ENCODE peak calls at places on chromosome 9, in four cellular contexts. J is lower lobe of right lung; D is activated T-helper 9 cell treated with anti-CD3 and anti-CD28 coated beads, Interleukin-2, amount 50 U/mL, for 16 hours; G is fibroblast of pulmonary artery. I is an unnamed sample.

GRCh38 chr9:95740217-95741004 is 135.1 kb upstream of the ERCC6L2 start:
- DNase-seq in G (no peak), J (no peak), D (no peak), I (no peak)

GRCh38 chr9:84975926-84976325 is 306.4 kb downstream of the NTRK2 start:
- DNase-seq in G (no peak), D (no peak), J (no peak), I (no peak)

GRCh38 chr9:134626576-134627416 is 14.8 kb upstream of the COL5A1 start:
- DNase-seq in J (no peak), G (peak; percentile 48), D (no peak), I (no peak)

GRCh38 chr9:15735083-15735974 is 182.5 kb downstream of the CCDC171 start:
- DNase-seq in G (peak; percentile 95), D (no peak), J (no peak), I (no peak)

GRCh38 chr9:85163415-85163814 is 493.9 kb downstream of the NTRK2 start:
- DNase-seq in G (peak; percentile 39), D (no peak), J (no peak), I (no peak)

GRCh38 chr9:120382453-120382852 is 197.5 kb downstream of the CDK5RAP2 start:
- DNase-seq in D (no peak), G (no peak), J (no peak), I (no peak)

GRCh38 chr9:108748776-108749175 is 107.0 kb downstream of the ACTL7B start:
- DNase-seq in J (no peak), D (no peak), G (no peak), I (no peak)

GRCh38 chr9:127563579-127563978 is 48.5 kb upstream of the STXBP1 start:
- DNase-seq in D (no peak), G (no peak), J (no peak), I (no peak)

GRCh38 chr9:30329441-30329840 is 2055.0 kb upstream of the ACO1 start:
- DNase-seq in D (no peak), G (no peak), J (no peak), I (no peak)

GRCh38 chr9:136482046-136482792 is 621 bp downstream of the SEC16A start:
- DNase-seq in D (no peak), G (peak; percentile 46), J (no peak), I (no peak)

GRCh38 chr9:34386656-34387055 is 10.0 kb upstream of the MYORG start:
- DNase-seq in G (no peak), J (no peak), D (no peak), I (no peak)

GRCh38 chr9:6029581-6029980 is 14.2 kb upstream of the RANBP6 start:
- DNase-seq in G (peak; percentile 24), D (no peak), J (no peak), I (no peak)

GRCh38 chr9:130935660-130936271 is 3.3 kb downstream of the FIBCD1 start:
- DNase-seq in G (no peak), J (no peak), D (no peak), I (no peak)

GRCh38 chr9:112072721-112073553 is 102.2 kb downstream of the SUSD1 start:
- DNase-seq in J (no peak), G (peak; percentile 98), D (no peak), I (no peak)

GRCh38 chr9:93365427-93366118 is 85.9 kb upstream of the FAM120A start:
- DNase-seq in J (no peak), G (no peak), D (no peak), I (no peak)

GRCh38 chr9:90835206-90835605 is 33.6 kb downstream of the SYK start:
- DNase-seq in D (no peak), G (no peak), J (no peak), I (no peak)

GRCh38 chr9:93156475-93157008 is 22.5 kb upstream of the NINJ1 start:
- DNase-seq in D (no peak), G (no peak), J (no peak), I (no peak)

GRCh38 chr9:122403381-122404002 is 32.7 kb downstream of the PTGS1 start:
- DNase-seq in G (no peak), D (no peak), J (no peak), I (no peak)

GRCh38 chr9:113393281-113393680 is 7.8 kb downstream of the ALAD start:
- DNase-seq in G (no peak), D (no peak), J (no peak), I (no peak)

GRCh38 chr9:120412425-120412951 is 167.5 kb downstream of the CDK5RAP2 start:
- DNase-seq in J (no peak), D (no peak), G (peak; percentile 70), I (no peak)

GRCh38 chr9:124137009-124137943 is 120.5 kb upstream of the NEK6 start:
- DNase-seq in J (no peak), G (peak; percentile 34), D (no peak), I (no peak)